ENCODE peak calls at places on chromosome 6, in seven cellular contexts. P, O, G, I, Z, R and Y are unnamed samples.

GRCh38 chr6:161301338-161301737 is 27.5 kb upstream of the AGPAT4 start:
- DNase-seq in R (peak; percentile 29), O (no peak), Z (no peak), G (peak; percentile 92), I (no peak), P (no peak), Y (no peak)

GRCh38 chr6:52603000-52603795 is 26.3 kb upstream of the TRAM2 start:
- DNase-seq in G (peak; percentile 73), I (no peak), O (no peak), R (peak; percentile 79), P (no peak), Z (no peak), Y (peak; percentile 44)

GRCh38 chr6:30518505-30518850 is 29.2 kb downstream of the HLA-E start:
- DNase-seq in P (no peak), Z (no peak), I (no peak), O (no peak), R (no peak), G (no peak), Y (no peak)

GRCh38 chr6:29796026-29796425 is 31.6 kb upstream of the HLA-G start:
- DNase-seq in O (no peak), Z (no peak), G (no peak), R (no peak), P (no peak), I (no peak), Y (no peak)

GRCh38 chr6:56193846-56194245 is 53.5 kb downstream of the COL21A1 start:
- DNase-seq in P (no peak), I (no peak), Z (no peak), O (no peak), G (peak; percentile 8), R (peak; percentile 8), Y (no peak)

GRCh38 chr6:88867841-88868558 is 95.4 kb downstream of the RNGTT start:
- DNase-seq in I (no peak), P (no peak), Z (no peak), O (no peak), G (no peak), R (no peak), Y (no peak)

GRCh38 chr6:13307508-13307995 is 20.8 kb downstream of the TBC1D7 start:
- DNase-seq in R (peak; percentile 62), P (no peak), I (no peak), O (no peak), Z (no peak), G (peak; percentile 86), Y (no peak)

GRCh38 chr6:122997541-122998150 is 1.6 kb downstream of the CLVS2 start:
- DNase-seq in R (no peak), G (no peak), Z (no peak), O (no peak), P (no peak), I (no peak), Y (no peak)

GRCh38 chr6:169990095-169991030 is 238.9 kb downstream of the ERMARD start:
- DNase-seq in Z (peak; percentile 34), P (peak; percentile 33), O (no peak), I (peak; percentile 40), G (no peak), R (no peak), Y (no peak)

GRCh38 chr6:43129434-43130194 is 41.5 kb upstream of the SRF start:
- DNase-seq in I (peak; percentile 70), Z (no peak), G (peak; percentile 64), O (peak; percentile 44), R (no peak), P (no peak), Y (peak; percentile 43)

GRCh38 chr6:36327226-36328009 is 9.3 kb downstream of the BNIP5 start:
- DNase-seq in G (no peak), O (no peak), Z (no peak), R (no peak), P (no peak), I (no peak), Y (no peak)

GRCh38 chr6:112252571-112253504 is 1.5 kb downstream of the LAMA4 start:
- DNase-seq in O (no peak), Z (no peak), I (no peak), P (no peak), G (peak; percentile 79), R (peak; percentile 61), Y (no peak)

GRCh38 chr6:132961122-132961521 is 146.8 kb downstream of the RPS12 start:
- DNase-seq in Z (no peak), R (peak; percentile 83), I (no peak), G (peak; percentile 50), P (no peak), O (no peak), Y (no peak)

GRCh38 chr6:157241411-157241979 is 81.8 kb downstream of the TMEM242 start:
- DNase-seq in P (no peak), Z (no peak), O (no peak), I (peak; percentile 49), R (no peak), G (no peak), Y (no peak)

GRCh38 chr6:143642403-143642802 is 35.4 kb upstream of the PHACTR2 start:
- DNase-seq in I (no peak), G (no peak), R (no peak), O (no peak), Z (no peak), P (no peak), Y (no peak)

GRCh38 chr6:13903399-13903798 is 21.4 kb upstream of the RNF182 start:
- DNase-seq in Z (no peak), O (no peak), I (no peak), P (no peak), R (no peak), G (no peak), Y (no peak)

GRCh38 chr6:151963001-151963400 is 155.5 kb downstream of the ESR1 start:
- DNase-seq in I (no peak), O (no peak), G (no peak), Z (no peak), P (no peak), R (no peak), Y (no peak)

GRCh38 chr6:156691018-156691417 is 86.2 kb upstream of the ARID1B start:
- DNase-seq in Z (no peak), R (no peak), G (no peak), P (no peak), I (no peak), O (no peak), Y (peak; percentile 90)

GRCh38 chr6:36349240-36349639 is 12.6 kb upstream of the BNIP5 start:
- DNase-seq in R (no peak), Z (no peak), G (no peak), P (peak; percentile 19), O (no peak), I (peak; percentile 82), Y (no peak)

GRCh38 chr6:15763827-15764226 is 101.0 kb upstream of the DTNBP1 start:
- DNase-seq in R (peak; percentile 62), P (no peak), G (peak; percentile 42), O (peak; percentile 42), I (peak; percentile 79), Z (no peak), Y (no peak)

GRCh38 chr6:42387336-42387735 is 64.4 kb downstream of the TRERF1 start:
- DNase-seq in I (no peak), P (peak; percentile 34), Z (no peak), O (no peak), R (no peak), G (no peak), Y (no peak)

GRCh38 chr6:139588734-139589418 is 214.4 kb upstream of the CITED2 start:
- DNase-seq in R (peak; percentile 61), O (peak; percentile 43), Z (no peak), I (no peak), P (no peak), G (peak; percentile 66), Y (no peak)

GRCh38 chr6:63844287-63844686 is 208.7 kb downstream of the PHF3 start:
- DNase-seq in Z (no peak), G (peak; percentile 62), O (no peak), R (peak; percentile 60), I (no peak), P (no peak), Y (no peak)

GRCh38 chr6:80543151-80543550 is 436.7 kb downstream of the BCKDHB start:
- DNase-seq in O (no peak), I (no peak), R (no peak), P (no peak), Z (no peak), G (no peak), Y (no peak)

GRCh38 chr6:80540700-80541099 is 434.2 kb downstream of the BCKDHB start:
- DNase-seq in Z (no peak), R (peak; percentile 25), O (no peak), I (no peak), P (no peak), G (no peak), Y (no peak)

GRCh38 chr6:80541886-80542285 is 435.4 kb downstream of the BCKDHB start:
- DNase-seq in R (no peak), Z (no peak), G (no peak), O (no peak), I (no peak), P (no peak), Y (no peak)

GRCh38 chr6:80543598-80544181 is 437.2 kb downstream of the BCKDHB start:
- DNase-seq in P (no peak), G (peak; percentile 61), R (peak; percentile 73), I (no peak), Z (no peak), O (peak; percentile 3), Y (no peak)

GRCh38 chr6:80541186-80541585 is 434.7 kb downstream of the BCKDHB start:
- DNase-seq in O (no peak), R (peak; percentile 83), I (no peak), Z (no peak), G (peak; percentile 48), P (no peak), Y (no peak)
- H3K4me3 ChIP-seq in O (no peak overlapping the region), R (no peak overlapping the region), I (no peak overlapping the region), Z (no peak overlapping the region), G (no peak overlapping the region), P (no peak overlapping the region), Y (no peak overlapping the region)

DNA sequence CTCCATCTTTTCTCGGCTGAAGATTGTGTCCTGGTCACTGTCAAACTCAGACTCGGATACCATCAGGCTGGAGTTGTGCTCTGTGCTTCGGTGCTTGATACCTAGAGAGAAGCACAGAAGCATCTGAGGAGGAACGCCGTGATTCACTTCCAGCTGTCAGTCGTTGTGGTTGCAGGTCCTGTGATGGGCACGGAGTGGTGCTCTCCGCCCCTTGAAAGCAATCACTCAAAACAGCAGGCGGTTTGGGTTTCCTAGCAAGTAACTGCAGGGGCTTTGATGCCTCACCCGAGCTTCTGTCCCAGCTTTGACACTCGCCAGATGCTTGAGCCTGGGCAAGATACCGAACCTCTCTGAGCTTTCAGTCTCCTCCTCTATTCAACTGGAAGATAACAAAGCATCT is 52.5 kb downstream of the ALDH5A1 start:
- DNase-seq in I (no peak), Z (no peak), O (no peak), R (no peak), P (peak; percentile 36), G (peak; percentile 5), Y (peak; percentile 42)
- TF ChIP-seq CTCF in I (no peak), Z (no peak), O (no peak), R (no peak), P (no peak), G (no peak), Y (peak; percentile 6)

DNA sequence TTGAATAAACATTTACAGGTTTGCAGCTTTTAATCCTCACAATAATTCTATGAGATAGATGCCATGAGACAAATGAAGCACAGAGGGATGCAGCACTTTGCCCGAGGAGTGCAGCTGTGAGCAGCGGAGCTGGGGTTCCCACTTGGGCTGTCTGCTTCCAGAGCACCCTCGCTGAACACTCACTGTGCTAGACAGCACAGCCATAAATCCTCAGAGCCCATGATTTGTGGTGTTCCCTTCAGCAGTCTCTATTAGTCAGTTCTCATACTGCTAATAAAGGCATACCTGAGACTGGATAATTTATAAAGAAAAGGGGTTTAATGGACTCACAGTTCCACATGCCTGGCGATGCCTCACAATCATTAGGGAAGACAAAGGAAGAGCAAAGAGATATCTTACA is 25.2 kb upstream of the CTAGE9 start:
- DNase-seq in O (no peak), I (no peak), Z (no peak), P (no peak), R (no peak), G (no peak), Y (no peak)
- H3K4me3 ChIP-seq in O (no peak overlapping the region), I (no peak overlapping the region), Z (no peak overlapping the region), P (no peak overlapping the region), R (no peak overlapping the region), G (no peak overlapping the region), Y (no peak overlapping the region)

GRCh38 chr6:33788694-33789549 is at the start of gene LEMD2:
- DNase-seq in Z (peak; percentile 90), I (peak; percentile 96), O (peak; percentile 95), R (peak; percentile 96), P (peak; percentile 93), G (peak; percentile 97), Y (peak; percentile 95)
- TF ChIP-seq CTCF in Z (peak; percentile 41), I (no peak), O (no peak), R (no peak), P (no peak), G (no peak), Y (no peak)